ENCODE peak calls at places on chromosomes 1 and 21, in seven cellular contexts. Q is GM12891; U is stimulated activated CD8-positive, alpha-beta memory T cell treated with anti-CD3 and anti-CD28 coated beads, Interleukin-4, amount 100 ng/mL, for 1 hour; K is naive thymus-derived CD4-positive, alpha-beta T cell; J is HT1080; L is mucosa of descending colon; W is WTC11. C is an unnamed sample.

GRCh38 chr1:238681021-238681420 is 705.3 kb upstream of the CHRM3 start:
- DNase-seq in K (no peak), L (no peak), U (no peak), Q (no peak), J (peak), W (no peak), C (no peak)

GRCh38 chr1:175043824-175044223 is 20.6 kb upstream of the MRPS14 start:
- DNase-seq in K (no peak), L (no peak), Q (no peak), W (no peak), U (no peak), J (no peak), C (no peak)

GRCh38 chr1:160429702-160430535 is 29.6 kb downstream of the VANGL2 start:
- DNase-seq in J (no peak), Q (no peak), U (no peak), K (peak), L (no peak), W (no peak), C (no peak)

GRCh38 chr21:39489380-39489924 is 37.7 kb downstream of the SH3BGR start:
- DNase-seq in W (no peak), J (no peak), Q (no peak), L (no peak), U (no peak), K (no peak), C (no peak)

GRCh38 chr1:206738370-206739366 is 31.9 kb upstream of the IL19 start:
- DNase-seq in K (no peak), Q (no peak), U (no peak), W (peak), J (no peak), L (no peak), C (no peak)

GRCh38 chr1:244920911-244921310 is 56.6 kb upstream of the HNRNPU start:
- DNase-seq in Q (no peak), K (no peak), W (no peak), L (no peak), J (no peak), U (no peak), C (no peak)

GRCh38 chr21:26115899-26116298 is 54.7 kb downstream of the APP start:
- DNase-seq in Q (no peak), L (no peak), U (no peak), J (peak), W (no peak), K (no peak), C (no peak)

GRCh38 chr1:179744401-179745130 is 1.5 kb downstream of the FAM163A start:
- DNase-seq in Q (no peak), J (no peak), K (no peak), U (no peak), W (peak), L (no peak), C (no peak)

GRCh38 chr1:156675715-156676311 is 1.4 kb downstream of the NES start:
- DNase-seq in L (no peak), Q (no peak), J (no peak), U (no peak), K (no peak), W (no peak), C (no peak)

GRCh38 chr1:29415156-29415830 is 179.0 kb downstream of the PTPRU start:
- DNase-seq in J (peak), W (peak), K (no peak), Q (no peak), L (no peak), U (no peak), C (peak)

GRCh38 chr1:232463226-232463625 is 166.7 kb downstream of the SIPA1L2 start:
- DNase-seq in L (no peak), K (no peak), U (no peak), J (no peak), Q (no peak), W (no peak), C (no peak)

GRCh38 chr1:109845658-109846057 is 65.0 kb upstream of the CSF1 start:
- DNase-seq in J (no peak), W (no peak), U (no peak), K (no peak), Q (no peak), L (no peak), C (no peak)

GRCh38 chr1:59976194-59977074 is 49.9 kb upstream of the CYP2J2 start:
- DNase-seq in L (no peak), Q (peak), K (peak), W (peak), U (no peak), J (peak), C (no peak)

GRCh38 chr1:47709302-47710074 is 271.6 kb downstream of the FOXD2 start:
- DNase-seq in L (no peak), Q (peak), U (no peak), W (peak), J (no peak), K (no peak), C (no peak)